ENCODE peak calls at places on chromosome 6, in ten cellular contexts. I is HCT116, K is endothelial cell of umbilical vein, J is osteoblast, H is small intestine, F is stomach, C is neural progenitor cell, B is right atrium auricular region, U is pancreas, G is aorta. X is an unnamed sample.

GRCh38 chr6:11822346-11822745 is 43.7 kb upstream of the ADTRP start:
- DNase-seq in B (no peak), K (no peak), G (no peak), J (no peak), C (no peak), F (no peak), I (no peak), H (no peak), U (no peak), X (no peak)

GRCh38 chr6:161204866-161205557 is 68.8 kb downstream of the AGPAT4 start:
- DNase-seq in J (peak; percentile 87), K (no peak), U (no peak), F (no peak), B (no peak), H (no peak), C (no peak), I (no peak), G (no peak), X (no peak)

GRCh38 chr6:26234421-26235239 is 130.4 kb upstream of the BTN3A2 start:
- DNase-seq in I (no peak), J (peak; percentile 71), K (peak; percentile 89), C (peak; percentile 80), B (no peak), H (peak; percentile 94), G (no peak), U (no peak), F (peak; percentile 66), X (peak; percentile 72)

GRCh38 chr6:147390909-147391536 is 117.5 kb upstream of the SAMD5 start:
- DNase-seq in H (no peak), I (peak; percentile 21), C (peak; percentile 47), G (no peak), B (no peak), U (no peak), J (peak; percentile 46), F (no peak), K (peak; percentile 52), X (peak; percentile 31)

GRCh38 chr6:142014515-142014914 is 118.2 kb upstream of the GJE1 start:
- DNase-seq in K (peak; percentile 79), J (no peak), G (no peak), B (no peak), F (no peak), H (no peak), C (no peak), I (peak; percentile 79), U (no peak), X (no peak)

GRCh38 chr6:15608406-15608805 is 54.4 kb downstream of the DTNBP1 start:
- DNase-seq in I (peak; percentile 21), C (no peak), K (peak; percentile 69), F (no peak), J (peak; percentile 93), B (no peak), U (no peak), H (peak; percentile 10), G (no peak), X (no peak)

GRCh38 chr6:23106951-23107350 is 537.6 kb downstream of the HDGFL1 start:
- DNase-seq in H (no peak), F (no peak), K (no peak), J (no peak), I (no peak), G (no peak), B (no peak), U (no peak), C (no peak), X (no peak)

GRCh38 chr6:157221817-157222175 is 101.5 kb downstream of the TMEM242 start:
- DNase-seq in F (no peak), G (peak; percentile 60), U (no peak), B (peak; percentile 55), J (no peak), K (no peak), I (no peak), H (no peak), C (no peak), X (no peak)

GRCh38 chr6:170149681-170150589 is 140.9 kb downstream of the DLL1 start:
- DNase-seq in F (no peak), K (no peak), J (peak; percentile 58), G (no peak), B (no peak), U (no peak), I (no peak), H (no peak), C (no peak), X (peak; percentile 3)

GRCh38 chr6:170152989-170153388 is 137.9 kb downstream of the DLL1 start:
- DNase-seq in C (peak; percentile 75), J (peak; percentile 27), I (peak; percentile 63), F (peak; percentile 85), H (peak; percentile 42), G (no peak), K (no peak), B (no peak), U (peak; percentile 86), X (peak; percentile 71)

GRCh38 chr6:170150590-170150945 is 140.3 kb downstream of the DLL1 start:
- DNase-seq in G (no peak), I (no peak), H (no peak), K (no peak), B (no peak), C (no peak), F (no peak), J (peak; percentile 51), U (no peak), X (peak; percentile 3)

GRCh38 chr6:170152111-170152926 is 138.6 kb downstream of the DLL1 start:
- DNase-seq in F (peak; percentile 80), U (no peak), I (no peak), C (peak; percentile 59), J (peak; percentile 47), B (peak; percentile 76), H (peak; percentile 23), K (peak; percentile 21), G (peak; percentile 80), X (peak; percentile 41)

DNA sequence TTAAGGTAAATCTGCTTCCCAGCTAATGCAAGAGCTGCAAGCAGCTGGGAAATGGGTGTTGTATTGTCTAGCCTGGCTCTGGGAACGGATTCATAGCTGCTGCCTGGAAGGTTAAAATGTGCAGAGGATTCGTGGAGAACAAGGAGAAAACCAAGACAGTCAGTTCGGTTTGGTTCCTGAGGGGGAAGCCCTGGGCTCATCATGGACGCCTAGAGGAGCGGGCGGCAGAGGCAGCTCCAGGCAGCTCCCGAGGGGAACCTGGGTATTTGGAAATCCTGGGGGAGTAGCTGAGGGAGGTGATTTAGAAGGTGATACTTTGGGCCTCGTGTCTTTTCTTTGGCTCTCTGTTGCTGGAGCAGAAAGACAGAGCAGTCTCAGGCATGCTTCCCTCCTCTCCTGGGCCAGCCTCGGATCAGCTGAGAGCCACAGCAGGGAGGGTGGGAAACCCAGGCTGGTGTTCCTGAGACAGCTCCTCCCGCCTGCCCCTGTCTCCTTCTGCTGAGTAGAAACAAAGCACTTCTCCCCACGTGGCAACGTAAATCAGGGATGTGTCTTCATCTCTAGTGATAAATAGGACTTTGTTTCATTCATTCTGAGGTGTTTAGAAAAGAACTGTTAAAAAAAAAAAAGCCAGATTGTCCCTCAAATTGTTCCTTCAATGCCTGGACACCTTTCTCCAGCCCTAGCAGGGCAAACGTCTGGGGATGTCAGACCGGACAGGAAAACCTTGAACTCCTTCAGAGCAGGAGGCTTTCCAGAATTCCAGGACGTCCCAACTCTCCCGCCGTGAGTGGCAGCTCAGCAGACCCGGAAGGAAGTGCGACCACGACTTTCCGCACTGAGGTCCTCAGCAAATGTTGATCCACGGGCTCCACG is 139.4 kb downstream of the DLL1 start:
- DNase-seq in H (no peak), K (no peak), G (no peak), U (no peak), I (no peak), B (no peak), C (peak; percentile 51), F (no peak), J (peak; percentile 85), X (peak; percentile 2)
- H3K4me1 ChIP-seq in H (no peaks in the 10 kb centered on the region), K (peaks cover 7% of the 10 kb centered on the region), G (no peaks in the 10 kb centered on the region), U (peaks cover 10% of the 10 kb centered on the region), I (peaks cover 22% of the 10 kb centered on the region), B (no peaks in the 10 kb centered on the region), C (peaks cover 40% of the 10 kb centered on the region), F (peaks cover 28% of the 10 kb centered on the region), J (no peaks in the 10 kb centered on the region), X (peaks cover 13% of the 10 kb centered on the region)

GRCh38 chr6:131992557-131992956 is 41.4 kb upstream of the CCN2 start:
- DNase-seq in F (no peak), U (no peak), C (no peak), G (no peak), B (no peak), K (no peak), I (no peak), H (no peak), J (no peak), X (no peak)
- H3K36me3 ChIP-seq in F (no peaks in the 10 kb centered on the region), U (no peaks in the 10 kb centered on the region), C (no peaks in the 10 kb centered on the region), G (no peaks in the 10 kb centered on the region), B (no peaks in the 10 kb centered on the region), K (no peaks in the 10 kb centered on the region), I (no peaks in the 10 kb centered on the region), H (no peaks in the 10 kb centered on the region), J (no peaks in the 10 kb centered on the region), X (no peaks in the 10 kb centered on the region)

GRCh38 chr6:143688681-143689080 is 10.9 kb downstream of the PHACTR2 start:
- DNase-seq in U (no peak), K (no peak), F (no peak), B (no peak), J (no peak), C (no peak), G (no peak), H (peak; percentile 42), I (no peak), X (no peak)

GRCh38 chr6:143691900-143692572 is 14.3 kb downstream of the PHACTR2 start:
- DNase-seq in U (no peak), I (no peak), H (no peak), F (no peak), K (no peak), G (no peak), J (no peak), B (no peak), C (peak; percentile 35), X (no peak)

GRCh38 chr6:143689852-143690251 is 12.1 kb downstream of the PHACTR2 start:
- DNase-seq in U (no peak), K (no peak), F (no peak), C (no peak), B (no peak), H (no peak), J (no peak), G (no peak), I (no peak), X (no peak)

GRCh38 chr6:143692696-143693095 is 14.9 kb downstream of the PHACTR2 start:
- DNase-seq in K (no peak), J (no peak), B (no peak), G (no peak), H (peak; percentile 82), I (no peak), C (no peak), U (no peak), F (no peak), X (no peak)

DNA sequence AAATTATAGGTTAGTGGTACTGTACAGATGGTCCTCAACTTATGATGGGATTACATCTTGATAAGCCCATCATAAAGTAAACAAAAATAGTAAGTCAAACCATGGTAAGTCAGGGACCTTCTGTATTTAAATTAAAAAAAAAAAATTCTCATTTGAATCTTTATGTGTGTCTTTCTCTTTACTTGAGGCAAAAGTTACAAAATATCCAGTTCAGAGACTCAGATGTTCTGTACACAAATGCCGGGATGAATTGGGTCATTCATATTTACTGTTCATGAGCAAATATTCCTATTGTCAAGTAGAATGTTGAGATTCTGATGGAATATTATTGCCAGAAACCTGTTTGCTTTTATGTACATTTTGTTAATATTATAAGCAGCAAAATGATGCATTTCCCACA is 13.4 kb downstream of the PHACTR2 start:
- DNase-seq in H (no peak), C (no peak), G (no peak), I (no peak), J (no peak), K (no peak), F (no peak), U (no peak), B (no peak), X (no peak)
- H3K4me1 ChIP-seq in H (peaks cover 9% of the 10 kb centered on the region), C (peaks cover 30% of the 10 kb centered on the region), G (peaks cover 9% of the 10 kb centered on the region), I (peaks cover 6% of the 10 kb centered on the region), J (peaks cover 39% of the 10 kb centered on the region), K (peaks cover 37% of the 10 kb centered on the region), F (peaks cover 96% of the 10 kb centered on the region), U (peaks cover 14% of the 10 kb centered on the region), B (no peaks in the 10 kb centered on the region), X (no peaks in the 10 kb centered on the region)

GRCh38 chr6:117451607-117452164 is 25.9 kb upstream of the ROS1 start:
- DNase-seq in I (no peak), U (no peak), J (no peak), B (no peak), G (no peak), K (no peak), C (no peak), H (no peak), F (no peak), X (no peak)
- H3K36me3 ChIP-seq in I (no peaks in the 10 kb centered on the region), U (no peaks in the 10 kb centered on the region), J (no peaks in the 10 kb centered on the region), B (no peaks in the 10 kb centered on the region), G (no peaks in the 10 kb centered on the region), K (no peaks in the 10 kb centered on the region), C (no peaks in the 10 kb centered on the region), H (no peaks in the 10 kb centered on the region), F (no peaks in the 10 kb centered on the region), X (no peaks in the 10 kb centered on the region)